ENCODE peak calls at places on chromosomes 13 and 19, in five cellular contexts. One of them, this sample, is unnamed.

GRCh38 chr19:6333439-6333838 is at the start of gene ACER1:
- DNase-seq in NB4: no peak
- DNase-seq in AG04450: no peak
- DNase-seq in kidney epithelial cell: no peak
- DNase-seq in uterus: no peak
- DNase-seq in this sample: no peak

GRCh38 chr13:42855416-42855815 is 74.0 kb downstream of the FAM216B start:
- DNase-seq in NB4: no peak
- DNase-seq in AG04450: no peak
- DNase-seq in kidney epithelial cell: no peak
- DNase-seq in uterus: no peak
- DNase-seq in this sample: no peak

GRCh38 chr13:52707375-52707774 is 32.2 kb downstream of the CNMD start:
- DNase-seq in NB4: no peak
- DNase-seq in AG04450: no peak
- DNase-seq in kidney epithelial cell: no peak
- DNase-seq in uterus: no peak
- DNase-seq in this sample: no peak

GRCh38 chr13:96500953-96501352 is 411.0 kb downstream of the HS6ST3 start:
- DNase-seq in NB4: no peak
- DNase-seq in AG04450: no peak
- DNase-seq in kidney epithelial cell: no peak
- DNase-seq in uterus: no peak
- DNase-seq in this sample: no peak

GRCh38 chr19:28554321-28555091 is 658.4 kb downstream of the UQCRFS1 start:
- DNase-seq in NB4: no peak
- DNase-seq in AG04450: no peak
- DNase-seq in kidney epithelial cell: no peak
- DNase-seq in uterus: no peak
- DNase-seq in this sample: no peak

GRCh38 chr13:35479691-35480090 is 3.2 kb upstream of the MAB21L1 start:
- DNase-seq in NB4: no peak
- DNase-seq in AG04450: no peak
- DNase-seq in kidney epithelial cell: no peak
- DNase-seq in uterus: no peak
- DNase-seq in this sample: no peak

GRCh38 chr19:5072115-5072514 is 103.2 kb downstream of the KDM4B start:
- DNase-seq in NB4: peak; percentile 64
- DNase-seq in AG04450: no peak
- DNase-seq in kidney epithelial cell: no peak
- DNase-seq in uterus: no peak
- DNase-seq in this sample: no peak

GRCh38 chr13:107208889-107209288 is 641.0 kb upstream of the ARGLU1 start:
- DNase-seq in NB4: no peak
- DNase-seq in AG04450: no peak
- DNase-seq in kidney epithelial cell: no peak
- DNase-seq in uterus: no peak
- DNase-seq in this sample: no peak

GRCh38 chr19:41218615-41219507 is at the start of gene AXL:
- DNase-seq in NB4: no peak
- DNase-seq in AG04450: no peak
- DNase-seq in kidney epithelial cell: no peak
- DNase-seq in uterus: peak; percentile 83
- DNase-seq in this sample: peak; percentile 83

GRCh38 chr19:43354305-43354627 is 780 bp downstream of the CD177 start:
- DNase-seq in NB4: no peak
- DNase-seq in AG04450: no peak
- DNase-seq in kidney epithelial cell: no peak
- DNase-seq in uterus: no peak
- DNase-seq in this sample: no peak

GRCh38 chr13:33316890-33317289 is 31.3 kb upstream of the STARD13 start:
- DNase-seq in NB4: no peak
- DNase-seq in AG04450: no peak
- DNase-seq in kidney epithelial cell: no peak
- DNase-seq in uterus: no peak
- DNase-seq in this sample: no peak

GRCh38 chr19:1250374-1251232 is 2.2 kb downstream of the MIDN start:
- DNase-seq in NB4: peak; percentile 63
- DNase-seq in AG04450: no peak
- DNase-seq in kidney epithelial cell: no peak
- DNase-seq in uterus: peak; percentile 75
- DNase-seq in this sample: no peak

GRCh38 chr13:52371736-52372247 is 34.2 kb downstream of the THSD1 start:
- DNase-seq in NB4: peak; percentile 32
- DNase-seq in AG04450: no peak
- DNase-seq in kidney epithelial cell: peak; percentile 41
- DNase-seq in uterus: no peak
- DNase-seq in this sample: peak; percentile 87

GRCh38 chr13:25034173-25034572 is 61.8 kb upstream of the PABPC3 start:
- DNase-seq in NB4: no peak
- DNase-seq in AG04450: no peak
- DNase-seq in kidney epithelial cell: no peak
- DNase-seq in uterus: no peak
- DNase-seq in this sample: no peak

GRCh38 chr19:58409010-58409790 is 751 bp downstream of the ZNF584 start:
- DNase-seq in NB4: peak; percentile 66
- DNase-seq in AG04450: no peak
- DNase-seq in kidney epithelial cell: no peak
- DNase-seq in uterus: no peak
- DNase-seq in this sample: no peak

GRCh38 chr19:17357078-17357666 is 19.8 kb downstream of the GTPBP3 start:
- DNase-seq in NB4: no peak
- DNase-seq in AG04450: no peak
- DNase-seq in kidney epithelial cell: no peak
- DNase-seq in uterus: no peak
- DNase-seq in this sample: no peak

GRCh38 chr13:42152495-42152894 is 104.0 kb downstream of the DGKH start:
- DNase-seq in NB4: no peak
- DNase-seq in AG04450: no peak
- DNase-seq in kidney epithelial cell: no peak
- DNase-seq in uterus: no peak
- DNase-seq in this sample: no peak

GRCh38 chr13:105847532-105848295 is 687.7 kb downstream of the EFNB2 start:
- DNase-seq in NB4: no peak
- DNase-seq in AG04450: no peak
- DNase-seq in kidney epithelial cell: no peak
- DNase-seq in uterus: no peak
- DNase-seq in this sample: peak; percentile 88

GRCh38 chr19:35879770-35880317 is 11.5 kb downstream of the APLP1 start:
- DNase-seq in NB4: peak; percentile 82
- DNase-seq in AG04450: peak; percentile 63
- DNase-seq in kidney epithelial cell: peak; percentile 61
- DNase-seq in uterus: peak; percentile 70
- DNase-seq in this sample: peak; percentile 72

GRCh38 chr13:87942204-87942603 is 271.0 kb downstream of the SLITRK5 start:
- DNase-seq in NB4: no peak
- DNase-seq in AG04450: no peak
- DNase-seq in kidney epithelial cell: peak; percentile 4
- DNase-seq in uterus: no peak
- DNase-seq in this sample: no peak

GRCh38 chr13:80437212-80437611 is 96.3 kb upstream of the SPRY2 start:
- DNase-seq in NB4: no peak
- DNase-seq in AG04450: no peak
- DNase-seq in kidney epithelial cell: no peak
- DNase-seq in uterus: no peak
- DNase-seq in this sample: no peak

GRCh38 chr13:75308222-75308621 is 173.7 kb downstream of the TBC1D4 start:
- DNase-seq in NB4: no peak
- DNase-seq in AG04450: no peak
- DNase-seq in kidney epithelial cell: no peak
- DNase-seq in uterus: no peak
- DNase-seq in this sample: no peak

GRCh38 chr19:4581381-4582111 is 22.1 kb upstream of the SEMA6B start:
- DNase-seq in NB4: peak; percentile 47
- DNase-seq in AG04450: no peak
- DNase-seq in kidney epithelial cell: no peak
- DNase-seq in uterus: no peak
- DNase-seq in this sample: no peak

GRCh38 chr19:8367327-8368001 is 3.5 kb downstream of the ANGPTL4 start:
- DNase-seq in NB4: peak; percentile 55
- DNase-seq in AG04450: peak; percentile 96
- DNase-seq in kidney epithelial cell: peak; percentile 91
- DNase-seq in uterus: peak; percentile 85
- DNase-seq in this sample: peak; percentile 89

GRCh38 chr13:109858319-109858718 is 71.9 kb upstream of the IRS2 start:
- DNase-seq in NB4: no peak
- DNase-seq in AG04450: no peak
- DNase-seq in kidney epithelial cell: no peak
- DNase-seq in uterus: no peak
- DNase-seq in this sample: no peak

DNA sequence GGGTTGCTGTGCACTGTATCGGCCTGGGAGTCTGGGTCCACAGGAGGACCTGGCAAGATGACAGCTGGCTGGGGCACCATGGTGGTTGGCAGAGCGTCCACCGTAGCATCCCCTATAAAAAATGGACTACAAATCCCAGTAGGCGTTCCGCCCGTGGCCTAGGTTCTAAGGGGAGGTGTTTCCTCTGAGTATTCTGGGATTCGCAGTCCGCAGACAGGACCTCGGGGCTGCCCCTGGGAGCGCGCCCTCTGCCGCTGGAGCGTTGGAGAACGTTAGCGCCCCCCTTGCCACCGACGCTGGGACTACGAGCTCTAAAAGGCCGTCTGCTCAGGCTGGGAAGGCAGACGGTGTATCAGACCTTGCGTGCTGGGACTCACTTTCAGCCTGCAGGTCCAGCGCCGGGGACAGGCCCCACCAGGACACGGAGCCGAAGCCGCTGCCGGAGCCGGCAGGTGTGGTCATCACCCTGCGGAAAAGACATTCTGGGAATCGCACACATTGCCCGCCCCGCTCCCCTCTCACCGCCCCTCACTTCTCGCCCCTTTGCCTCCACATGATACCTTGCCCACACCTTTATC is 372 bp downstream of the DNAAF3 start:
- DNase-seq in NB4: peak; percentile 88
- DNase-seq in AG04450: no peak
- DNase-seq in kidney epithelial cell: no peak
- DNase-seq in uterus: peak; percentile 45
- DNase-seq in this sample: peak; percentile 34
- TF ChIP-seq CTCF in NB4: peak; percentile 66
- TF ChIP-seq CTCF in AG04450: peak; percentile 62
- TF ChIP-seq CTCF in kidney epithelial cell: peak; percentile 93
- TF ChIP-seq CTCF in uterus: peak; percentile 28
- TF ChIP-seq CTCF in this sample: peak; percentile 60

DNA sequence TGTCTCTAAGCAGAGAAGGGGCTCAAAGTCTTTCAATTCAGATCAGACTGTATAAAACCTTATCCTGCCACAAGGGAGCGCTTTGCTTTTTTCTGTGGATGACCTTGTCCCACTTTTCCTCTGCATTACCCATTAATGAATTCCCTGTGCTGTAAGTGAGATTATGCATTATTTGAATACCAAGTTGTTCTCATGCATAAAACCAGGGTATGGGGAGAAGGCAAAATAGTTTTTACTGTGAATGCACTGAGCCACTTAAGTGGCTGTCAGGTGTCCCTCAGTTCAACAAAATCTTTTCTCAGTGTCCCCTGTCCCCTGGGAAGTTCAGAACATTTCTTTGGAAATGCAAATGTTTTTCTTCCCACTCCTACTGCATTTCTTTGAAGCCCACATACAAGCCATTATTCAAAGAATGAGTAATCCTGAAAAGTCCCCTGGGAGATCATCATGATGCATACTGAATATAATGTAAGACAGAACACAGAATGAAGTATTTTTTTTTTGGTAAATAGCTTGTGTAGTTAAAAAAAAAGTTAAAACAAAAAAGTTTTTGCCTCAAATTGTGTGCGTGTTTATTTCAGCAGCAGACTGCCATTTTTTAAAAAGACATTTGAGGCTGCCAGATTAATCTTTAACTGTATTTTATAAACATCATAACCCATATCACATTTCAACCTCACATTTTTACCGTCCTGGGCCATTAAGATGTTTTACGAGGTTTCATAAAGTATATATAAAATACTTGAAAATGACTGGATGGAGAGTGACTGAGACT is 506.7 kb upstream of the PCDH9 start:
- DNase-seq in NB4: peak; percentile 30
- DNase-seq in AG04450: peak; percentile 37
- DNase-seq in kidney epithelial cell: peak; percentile 53
- DNase-seq in uterus: no peak
- DNase-seq in this sample: peak; percentile 89
- TF ChIP-seq CTCF in NB4: no peak
- TF ChIP-seq CTCF in AG04450: peak; percentile 60
- TF ChIP-seq CTCF in kidney epithelial cell: peak; percentile 55
- TF ChIP-seq CTCF in uterus: no peak
- TF ChIP-seq CTCF in this sample: peak; percentile 68

DNA sequence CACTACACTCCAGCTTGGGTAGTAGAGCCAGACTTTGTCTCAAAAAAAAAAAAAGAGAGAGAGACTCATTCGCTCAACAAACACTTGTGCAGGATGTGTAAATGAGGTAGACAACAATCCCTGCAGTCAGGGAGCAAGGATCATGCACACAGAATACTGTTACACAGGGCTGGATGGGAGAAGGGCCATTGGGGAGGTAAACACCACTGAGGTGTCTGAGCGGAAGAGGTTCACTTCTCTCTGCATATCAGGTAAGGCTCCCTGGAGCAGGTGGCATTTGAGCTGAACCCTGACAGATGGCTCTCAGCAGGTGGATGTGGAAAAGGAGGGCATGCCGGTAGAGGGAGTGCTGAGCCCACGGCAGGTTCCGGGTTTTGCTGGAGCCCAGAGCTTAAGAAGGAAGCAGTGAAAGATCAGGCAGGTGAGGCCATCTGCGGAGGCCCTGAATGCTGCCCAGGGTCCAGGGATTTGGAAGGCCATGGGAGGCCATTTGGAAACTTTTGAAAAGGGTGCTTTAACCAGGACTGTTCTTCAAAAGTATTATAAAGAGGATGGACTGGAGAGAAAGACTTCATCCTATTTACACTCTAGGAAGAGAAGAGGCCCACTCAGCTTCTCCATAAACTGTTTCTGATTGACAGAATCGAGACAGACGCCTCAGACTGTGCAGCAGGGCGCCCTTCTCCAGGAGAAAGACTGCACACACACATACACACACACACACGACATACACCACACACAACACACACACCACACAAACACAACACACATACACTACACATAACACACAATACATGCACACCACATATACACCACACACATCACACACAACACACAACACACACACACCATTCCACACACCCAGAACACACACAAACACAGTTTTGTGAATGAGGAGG is 199.4 kb downstream of the USP12 start:
- DNase-seq in NB4: peak; percentile 54
- DNase-seq in AG04450: no peak
- DNase-seq in kidney epithelial cell: no peak
- DNase-seq in uterus: no peak
- DNase-seq in this sample: peak; percentile 6
- TF ChIP-seq CTCF in NB4: no peak
- TF ChIP-seq CTCF in AG04450: peak; percentile 53
- TF ChIP-seq CTCF in kidney epithelial cell: peak; percentile 78
- TF ChIP-seq CTCF in uterus: no peak
- TF ChIP-seq CTCF in this sample: peak; percentile 14

DNA sequence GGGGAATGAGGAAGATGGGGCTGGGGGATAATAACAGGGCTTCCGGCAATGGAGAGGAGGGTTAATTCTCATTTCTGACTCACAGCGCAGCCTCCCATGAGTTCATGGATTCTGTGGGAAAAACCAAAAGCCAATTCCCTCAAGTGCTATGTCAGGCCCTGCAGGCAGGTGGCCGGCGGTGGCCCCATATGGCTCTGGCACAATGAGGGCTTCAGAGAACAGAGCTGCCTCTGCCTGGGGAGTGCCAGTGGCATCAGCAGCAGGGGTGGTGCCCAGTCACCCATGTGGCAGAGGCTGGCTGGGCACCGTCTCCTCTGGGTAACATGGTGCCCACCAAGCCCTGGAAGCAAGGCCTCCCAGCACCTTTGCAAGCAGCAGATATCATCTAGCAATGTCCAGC is 69.1 kb downstream of the ALOX5AP start:
- DNase-seq in NB4: no peak
- DNase-seq in AG04450: no peak
- DNase-seq in kidney epithelial cell: no peak
- DNase-seq in uterus: no peak
- DNase-seq in this sample: no peak
- TF ChIP-seq CTCF in NB4: no peak
- TF ChIP-seq CTCF in AG04450: peak; percentile 37
- TF ChIP-seq CTCF in kidney epithelial cell: peak; percentile 5
- TF ChIP-seq CTCF in uterus: no peak
- TF ChIP-seq CTCF in this sample: no peak